ENCODE peak calls at places on chromosomes 13 and 19, in ten cellular contexts. R is astrocyte of the cerebellum, Q is Calu3, K is body of pancreas, G is GM23338, N is fibroblast of the conjunctiva, E is fibroblast of villous mesenchyme, O is EH, W is EL, F is SJSA1. Z is an unnamed sample.

GRCh38 chr13:30698023-30698422 is 37.3 kb upstream of the ALOX5AP start:
- DNase-seq in W (peak; percentile 33), G (no peak), O (peak; percentile 54), F (no peak), N (peak; percentile 24), R (peak; percentile 91), Q (no peak), E (peak; percentile 33), K (no peak), Z (peak; percentile 81)

GRCh38 chr13:44207476-44207875 is 166.1 kb upstream of the SERP2 start:
- DNase-seq in W (no peak), G (no peak), E (no peak), F (no peak), R (no peak), N (no peak), O (no peak), Q (no peak), K (no peak), Z (no peak)

GRCh38 chr13:43023244-43023931 is at the start of gene DNAJC15:
- DNase-seq in K (peak; percentile 75), O (peak; percentile 84), N (peak; percentile 66), G (peak; percentile 91), R (peak; percentile 66), F (peak; percentile 82), W (peak; percentile 85), Q (peak; percentile 73), E (peak; percentile 77), Z (peak; percentile 83)

GRCh38 chr13:25882732-25883357 is 169.0 kb downstream of the SHISA2 start:
- DNase-seq in F (no peak), N (no peak), G (no peak), Q (no peak), K (no peak), E (no peak), W (peak; percentile 7), R (no peak), O (no peak), Z (no peak)

GRCh38 chr19:17506745-17507144 is 4.7 kb upstream of the PGLS start:
- DNase-seq in O (no peak), K (no peak), N (no peak), R (no peak), E (no peak), F (no peak), Q (no peak), G (no peak), W (no peak), Z (no peak)

GRCh38 chr13:34588362-34588761 is 353.7 kb upstream of the NBEA start:
- DNase-seq in Q (no peak), G (no peak), K (no peak), F (no peak), O (no peak), N (no peak), E (no peak), W (no peak), R (no peak), Z (no peak)

GRCh38 chr19:44677019-44677809 is 5.9 kb downstream of the CEACAM19 start:
- DNase-seq in R (no peak), W (peak; percentile 82), O (peak; percentile 85), Q (no peak), K (no peak), F (peak; percentile 74), E (peak; percentile 76), G (peak; percentile 76), N (no peak), Z (peak; percentile 70)

GRCh38 chr19:896999-897398 is 3.7 kb downstream of the RNU6-9 start:
- DNase-seq in O (no peak), R (no peak), K (no peak), N (no peak), W (no peak), F (no peak), E (no peak), Q (no peak), G (no peak), Z (no peak)

GRCh38 chr13:74288361-74288911 is 154.2 kb upstream of the KLF12 start:
- DNase-seq in W (peak; percentile 8), R (no peak), G (peak; percentile 46), F (no peak), K (peak; percentile 13), Q (peak; percentile 1), O (no peak), N (no peak), E (no peak), Z (no peak)

GRCh38 chr13:90534617-90535340 is 812.7 kb upstream of the MIR17HG start:
- DNase-seq in G (no peak), O (peak; percentile 85), Q (no peak), W (peak; percentile 30), K (no peak), F (no peak), N (no peak), R (no peak), E (no peak), Z (no peak)

GRCh38 chr13:29909975-29910674 is 59.7 kb upstream of the UBL3 start:
- DNase-seq in G (no peak), E (peak; percentile 76), F (no peak), Q (no peak), R (no peak), W (peak; percentile 89), K (no peak), O (peak; percentile 93), N (no peak), Z (peak; percentile 78)

GRCh38 chr19:3575260-3575741 is 2.6 kb downstream of the HMG20B start:
- DNase-seq in O (peak; percentile 23), Q (peak; percentile 49), R (no peak), E (peak; percentile 49), K (no peak), G (peak; percentile 80), W (no peak), F (no peak), N (no peak), Z (peak; percentile 16)

GRCh38 chr13:92681239-92681638 is 545.4 kb upstream of the GPC6 start:
- DNase-seq in R (no peak), W (no peak), N (no peak), K (no peak), Q (no peak), G (peak; percentile 44), O (no peak), F (no peak), E (no peak), Z (no peak)